ENCODE peak calls at places on chromosomes 4 and X, in five cellular contexts. E is mesenchymal stem cell, Y is neuronal stem cell, Z is H1, B is H9. A is an unnamed sample.

GRCh38 chr4:111630705-111631104 is 514.5 kb upstream of the FAM241A start:
- DNase-seq in E (peak; percentile 53), Y (no peak), Z (no peak), B (no peak), A (no peak)

GRCh38 chrX:140715787-140716186 is 6.2 kb downstream of the LINC00632 start:
- DNase-seq in E (peak; percentile 91), Y (no peak), Z (no peak), B (no peak), A (no peak)

GRCh38 chrX:130523460-130524394 is 121.9 kb downstream of the RBMX2 start:
- DNase-seq in E (peak; percentile 28), Y (peak; percentile 0), Z (no peak), B (peak; percentile 76), A (peak; percentile 23)

GRCh38 chr4:42310343-42310742 is 86.9 kb upstream of the SHISA3 start:
- DNase-seq in E (no peak), Y (no peak), Z (no peak), B (peak; percentile 66), A (no peak)

GRCh38 chr4:157792716-157793115 is 380.1 kb downstream of the GASK1B start:
- DNase-seq in E (no peak), Y (no peak), Z (no peak), B (no peak), A (no peak)

GRCh38 chr4:46124773-46125172 is 919 bp upstream of the GABRG1 start:
- DNase-seq in E (no peak), Y (peak; percentile 79), Z (no peak), B (peak; percentile 65), A (peak; percentile 2)

GRCh38 chr4:143642611-143643010 is 57.9 kb downstream of the FREM3 start:
- DNase-seq in E (no peak), Y (no peak), Z (no peak), B (no peak), A (no peak)

GRCh38 chr4:38759077-38759789 is 23.6 kb downstream of the TLR10 start:
- DNase-seq in E (peak; percentile 74), Y (peak; percentile 56), Z (peak; percentile 15), B (peak; percentile 67), A (peak; percentile 22)

GRCh38 chr4:107835409-107835808 is 10.7 kb downstream of the SGMS2 start:
- DNase-seq in E (peak; percentile 79), Y (no peak), Z (no peak), B (no peak), A (no peak)

GRCh38 chr4:94409947-94410346 is 41.8 kb upstream of the PDLIM5 start:
- DNase-seq in E (peak; percentile 16), Y (no peak), Z (no peak), B (no peak), A (no peak)

GRCh38 chr4:163109967-163110366 is 56.7 kb downstream of the NAF1 start:
- DNase-seq in E (no peak), Y (no peak), Z (no peak), B (no peak), A (no peak)

GRCh38 chrX:93420090-93420489 is 253.3 kb downstream of the NAP1L3 start:
- DNase-seq in E (no peak), Y (no peak), Z (no peak), B (no peak), A (no peak)

GRCh38 chr4:186948361-186949291 is 225.0 kb upstream of the FAT1 start:
- DNase-seq in E (peak; percentile 85), Y (no peak), Z (no peak), B (peak; percentile 68), A (peak; percentile 87)

GRCh38 chr4:75800972-75801371 is 76.6 kb downstream of the USO1 start:
- DNase-seq in E (peak; percentile 28), Y (no peak), Z (no peak), B (no peak), A (peak; percentile 13)

GRCh38 chrX:72105436-72105835 is 26.3 kb downstream of the RTL5 start:
- DNase-seq in E (no peak), Y (no peak), Z (no peak), B (no peak), A (no peak)

GRCh38 chr4:95506264-95506663 is 42.5 kb downstream of the UNC5C start:
- DNase-seq in E (peak; percentile 78), Y (no peak), Z (no peak), B (no peak), A (peak; percentile 66)

GRCh38 chr4:115054836-115055235 is 58.6 kb downstream of the NDST4 start:
- DNase-seq in E (no peak), Y (no peak), Z (no peak), B (no peak), A (no peak)

GRCh38 chr4:175970734-175971133 is 94.9 kb upstream of the WDR17 start:
- DNase-seq in E (no peak), Y (no peak), Z (no peak), B (no peak), A (no peak)

GRCh38 chrX:141902366-141902765 is 1.3 kb upstream of the MAGEC1 start:
- DNase-seq in E (no peak), Y (no peak), Z (no peak), B (no peak), A (peak; percentile 57)

GRCh38 chrX:141903400-141904155 is at the start of gene MAGEC1:
- DNase-seq in E (no peak), Y (no peak), Z (no peak), B (no peak), A (no peak)

DNA sequence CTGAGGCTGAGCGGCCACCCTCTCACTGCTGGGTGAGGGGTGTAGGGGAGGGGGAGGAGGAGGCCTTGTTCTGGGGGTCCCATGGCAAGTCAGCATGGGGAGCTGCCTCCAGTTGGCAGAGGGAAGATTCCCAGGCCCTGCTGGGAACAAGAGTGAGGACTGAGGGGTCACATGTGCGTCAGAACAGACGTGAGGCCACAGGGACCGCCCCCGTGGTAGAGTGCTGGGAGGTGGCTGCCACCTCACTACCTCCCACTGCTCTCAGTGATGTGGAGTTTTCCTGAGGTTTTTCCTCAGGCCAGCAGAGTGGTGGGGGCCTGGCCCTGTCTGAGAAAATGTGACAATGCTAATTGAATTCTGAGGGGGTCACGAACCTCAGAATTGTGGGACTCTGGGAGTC is 568 bp downstream of the MAGEC1 start:
- DNase-seq in E (no peak), Y (no peak), Z (no peak), B (no peak), A (no peak)
- H2BK12ac ChIP-seq in E (no peak overlapping the region), Y (no peak overlapping the region), Z (no peak overlapping the region), B (no peak overlapping the region), A (no peak overlapping the region)

GRCh38 chr4:74420863-74421262 is 24.1 kb upstream of the AREG start:
- DNase-seq in E (peak; percentile 42), Y (no peak), Z (no peak), B (no peak), A (no peak)
- H2AK5ac ChIP-seq in E (no peak overlapping the region), Y (no peak overlapping the region), Z (no peak overlapping the region), B (no peak overlapping the region), A (no peak overlapping the region)

DNA sequence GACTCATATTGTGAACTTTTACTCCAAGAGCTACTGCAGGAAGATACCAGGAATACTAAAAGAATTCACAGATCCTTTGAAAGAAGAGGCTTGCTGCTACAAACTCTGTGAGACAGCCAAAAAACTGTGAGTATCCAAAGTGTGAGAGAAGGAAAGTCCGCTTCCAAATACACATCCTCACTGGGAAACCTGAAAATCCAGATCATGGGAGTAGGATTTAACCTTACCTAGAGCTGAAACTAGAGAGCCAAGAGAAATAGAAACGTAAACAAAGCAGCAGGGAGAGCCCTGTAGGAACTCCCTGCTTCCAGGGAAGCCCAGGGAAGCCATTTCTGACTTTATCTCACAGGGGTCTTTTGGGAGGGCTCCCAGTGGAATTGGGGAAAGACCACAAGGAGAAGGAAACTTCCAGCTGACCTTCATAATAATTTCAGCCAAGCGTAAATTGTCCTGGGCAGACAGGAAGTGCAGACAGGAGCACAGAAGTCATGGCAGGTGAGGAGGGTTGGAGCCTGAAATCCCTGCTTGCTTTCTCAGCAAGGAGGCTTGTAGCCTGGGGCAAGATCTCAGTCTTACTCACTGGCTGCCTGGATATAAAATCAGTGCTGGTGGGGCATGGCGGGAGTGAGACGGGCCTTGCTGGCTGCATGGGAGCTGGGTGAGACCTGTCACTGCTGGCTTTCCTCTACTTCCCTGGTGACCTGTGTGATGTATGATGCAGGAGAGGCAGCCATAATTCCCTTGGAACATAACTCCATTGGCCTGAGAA is 26.2 kb upstream of the NFKB1 start:
- DNase-seq in E (no peak), Y (no peak), Z (no peak), B (no peak), A (peak; percentile 95)
- H2BK12ac ChIP-seq in E (no peak overlapping the region), Y (no peak overlapping the region), Z (no peak overlapping the region), B (no peak overlapping the region), A (no peak overlapping the region)

DNA sequence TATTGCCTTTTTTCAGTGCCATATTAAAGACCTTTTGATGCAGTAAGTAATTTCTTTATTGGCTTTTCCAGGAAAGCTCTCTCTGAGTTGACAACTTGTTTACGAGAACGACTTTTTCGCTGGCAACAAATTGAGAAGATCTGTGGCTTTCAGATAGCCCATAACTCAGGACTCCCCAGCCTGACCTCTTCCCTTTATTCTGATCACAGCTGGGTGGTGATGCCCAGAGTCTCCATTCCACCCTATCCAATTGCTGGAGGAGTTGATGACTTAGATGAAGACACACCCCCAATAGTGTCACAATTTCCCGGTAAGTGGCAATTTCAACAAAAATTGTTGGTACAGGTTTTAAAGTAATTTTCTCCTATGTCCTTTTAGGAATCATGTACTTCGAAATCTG is 148.1 kb downstream of the STIM2 start:
- DNase-seq in E (no peak), Y (no peak), Z (no peak), B (no peak), A (no peak)
- H2AK5ac ChIP-seq in E (no peak overlapping the region), Y (no peak overlapping the region), Z (no peak overlapping the region), B (no peak overlapping the region), A (no peak overlapping the region)

A was measured in trophoblast cell.